ENCODE peak calls at places on chromosomes 1 and 21, in nine cellular contexts. G is stimulated activated naive CD4-positive, alpha-beta T cell; R is stimulated activated effector memory CD8-positive, alpha-beta T cell treated with anti-CD3 and anti-CD28 coated beads, Interleukin-12 subunit alpha, Interleukin-12 subunit beta, amount 100 ng/mL, for 72 hours; X is ELF-1; U is neural crest cell; M is thyroid gland; C is M059J; T is posterior cingulate gyrus; E is non-pigmented ciliary epithelial cell. N is an unnamed sample.
A peak's percentile ranks its signal among the peaks of the same experiment; 100 is the strongest.

GRCh38 chr1:94118471-94118870 is 2.5 kb downstream of the ABCA4 start:
- DNase-seq in G (no peak), R (no peak), X (no peak), U (no peak), M (peak; percentile 40), C (no peak), T (no peak), E (no peak), N (no peak)

GRCh38 chr1:207029991-207030521 is 2.5 kb downstream of the C1orf116 start:
- DNase-seq in G (no peak), R (no peak), X (no peak), U (no peak), M (no peak), C (no peak), T (no peak), E (no peak), N (no peak)

GRCh38 chr1:3292868-3293562 is 161.4 kb upstream of the ARHGEF16 start:
- DNase-seq in G (no peak), R (no peak), X (no peak), U (no peak), M (no peak), C (no peak), T (no peak), E (no peak), N (no peak)

GRCh38 chr1:118013336-118013735 is 83.8 kb downstream of the WDR3 start:
- DNase-seq in G (no peak), R (no peak), X (no peak), U (no peak), M (no peak), C (no peak), T (no peak), E (no peak), N (no peak)

GRCh38 chr1:171637928-171638576 is 14.4 kb downstream of the MYOC start:
- DNase-seq in G (no peak), R (no peak), X (no peak), U (no peak), M (no peak), C (no peak), T (no peak), E (no peak), N (no peak)

GRCh38 chr21:36783612-36784383 is 84.9 kb downstream of the SIM2 start:
- DNase-seq in G (no peak), R (no peak), X (peak; percentile 25), U (no peak), M (peak; percentile 67), C (peak; percentile 97), T (no peak), E (peak; percentile 84), N (no peak)

GRCh38 chr1:152141971-152142584 is 16.9 kb downstream of the RPTN start:
- DNase-seq in G (no peak), R (no peak), X (peak; percentile 4), U (no peak), M (peak; percentile 71), C (peak; percentile 74), T (no peak), E (peak; percentile 35), N (no peak)

GRCh38 chr1:21670956-21671902 is 2.1 kb upstream of the RAP1GAP start:
- DNase-seq in G (no peak), R (no peak), X (no peak), U (no peak), M (peak; percentile 79), C (no peak), T (peak; percentile 54), E (no peak), N (no peak)

GRCh38 chr21:29125199-29125598 is 5.2 kb upstream of the MAP3K7CL start:
- DNase-seq in G (no peak), R (no peak), X (no peak), U (no peak), M (no peak), C (no peak), T (no peak), E (no peak), N (no peak)

GRCh38 chr1:31828341-31828740 is 12.5 kb upstream of the SPOCD1 start:
- DNase-seq in G (no peak), R (no peak), X (no peak), U (no peak), M (no peak), C (no peak), T (no peak), E (no peak), N (no peak)

GRCh38 chr1:119646521-119647227 is 1.4 kb downstream of the ZNF697 start:
- DNase-seq in G (no peak), R (no peak), X (no peak), U (no peak), M (no peak), C (peak; percentile 60), T (no peak), E (no peak), N (no peak)

GRCh38 chr1:10973552-10973951 is 38.9 kb upstream of the TARDBP start:
- DNase-seq in G (no peak), R (no peak), X (no peak), U (no peak), M (no peak), C (peak; percentile 64), T (no peak), E (no peak), N (no peak)

N was measured in NK-92 treated with Interleukin-12 subunit alpha and Interleukin-12 subunit beta, amount 100 ng/mL, for 24 hours.